ENCODE peak calls at places on chromosomes 3 and 15, in nine cellular contexts. One of them, this sample, is unnamed.

GRCh38 chr3:132726341-132726823 is 4.2 kb upstream of the NPHP3 start:
- DNase-seq in SK-N-SH: peak; percentile 19
- DNase-seq in PC-9: no peak
- DNase-seq in PC-3: peak; percentile 58
- DNase-seq in OCI-LY7: peak; percentile 63
- DNase-seq in GM23248: peak; percentile 34
- DNase-seq in HCT116: no peak
- DNase-seq in MM.1S: peak; percentile 61
- DNase-seq in hepatocyte: peak; percentile 14
- DNase-seq in this sample: peak; percentile 59

GRCh38 chr3:59573911-59574310 is 524.1 kb upstream of the CFAP20DC start:
- DNase-seq in HCT116: no peak
- DNase-seq in PC-3: peak; percentile 96
- DNase-seq in PC-9: no peak
- DNase-seq in OCI-LY7: no peak
- DNase-seq in hepatocyte: no peak
- DNase-seq in SK-N-SH: no peak
- DNase-seq in MM.1S: no peak
- DNase-seq in GM23248: peak; percentile 94
- DNase-seq in this sample: no peak

GRCh38 chr15:90414408-90415028 is 26.5 kb downstream of the IQGAP1 start:
- DNase-seq in HCT116: no peak
- DNase-seq in MM.1S: no peak
- DNase-seq in PC-3: peak; percentile 78
- DNase-seq in OCI-LY7: no peak
- DNase-seq in PC-9: no peak
- DNase-seq in SK-N-SH: no peak
- DNase-seq in hepatocyte: peak; percentile 37
- DNase-seq in GM23248: peak; percentile 86
- DNase-seq in this sample: no peak

GRCh38 chr15:42911058-42911592 is 9.5 kb downstream of the TTBK2 start:
- DNase-seq in HCT116: no peak
- DNase-seq in PC-9: no peak
- DNase-seq in SK-N-SH: no peak
- DNase-seq in hepatocyte: no peak
- DNase-seq in GM23248: peak; percentile 58
- DNase-seq in OCI-LY7: no peak
- DNase-seq in MM.1S: no peak
- DNase-seq in PC-3: no peak
- DNase-seq in this sample: no peak

GRCh38 chr3:174857301-174857700 is 1.8 kb upstream of the NAALADL2 start:
- DNase-seq in PC-3: no peak
- DNase-seq in SK-N-SH: no peak
- DNase-seq in OCI-LY7: no peak
- DNase-seq in HCT116: no peak
- DNase-seq in MM.1S: no peak
- DNase-seq in hepatocyte: no peak
- DNase-seq in GM23248: no peak
- DNase-seq in PC-9: no peak
- DNase-seq in this sample: no peak

GRCh38 chr15:74196175-74196574 is 6.4 kb downstream of the STRA6 start:
- DNase-seq in HCT116: peak; percentile 77
- DNase-seq in OCI-LY7: no peak
- DNase-seq in SK-N-SH: no peak
- DNase-seq in PC-3: peak; percentile 88
- DNase-seq in PC-9: peak; percentile 96
- DNase-seq in hepatocyte: peak; percentile 88
- DNase-seq in GM23248: peak; percentile 98
- DNase-seq in MM.1S: no peak
- DNase-seq in this sample: no peak

GRCh38 chr3:33403756-33404155 is 36.4 kb downstream of the UBP1 start:
- DNase-seq in GM23248: no peak
- DNase-seq in SK-N-SH: no peak
- DNase-seq in HCT116: no peak
- DNase-seq in hepatocyte: no peak
- DNase-seq in PC-3: no peak
- DNase-seq in OCI-LY7: no peak
- DNase-seq in PC-9: no peak
- DNase-seq in MM.1S: no peak
- DNase-seq in this sample: no peak

GRCh38 chr3:21795152-21795837 is 44.3 kb upstream of the ZNF385D start:
- DNase-seq in PC-9: no peak
- DNase-seq in MM.1S: no peak
- DNase-seq in HCT116: no peak
- DNase-seq in OCI-LY7: no peak
- DNase-seq in hepatocyte: no peak
- DNase-seq in SK-N-SH: peak; percentile 59
- DNase-seq in GM23248: peak; percentile 13
- DNase-seq in PC-3: no peak
- DNase-seq in this sample: no peak

GRCh38 chr3:11634081-11634635 is 9.6 kb downstream of the VGLL4 start:
- DNase-seq in PC-9: no peak
- DNase-seq in PC-3: no peak
- DNase-seq in SK-N-SH: no peak
- DNase-seq in GM23248: no peak
- DNase-seq in OCI-LY7: no peak
- DNase-seq in MM.1S: no peak
- DNase-seq in HCT116: no peak
- DNase-seq in hepatocyte: no peak
- DNase-seq in this sample: no peak

GRCh38 chr3:69716119-69716518 is 23.1 kb upstream of the MITF start:
- DNase-seq in SK-N-SH: no peak
- DNase-seq in MM.1S: no peak
- DNase-seq in PC-3: no peak
- DNase-seq in PC-9: no peak
- DNase-seq in GM23248: peak; percentile 7
- DNase-seq in hepatocyte: no peak
- DNase-seq in HCT116: no peak
- DNase-seq in OCI-LY7: no peak
- DNase-seq in this sample: no peak

GRCh38 chr15:51866751-51867150 is 37.3 kb downstream of the TMOD3 start:
- DNase-seq in MM.1S: no peak
- DNase-seq in PC-3: no peak
- DNase-seq in HCT116: no peak
- DNase-seq in SK-N-SH: no peak
- DNase-seq in GM23248: no peak
- DNase-seq in PC-9: no peak
- DNase-seq in hepatocyte: no peak
- DNase-seq in OCI-LY7: no peak
- DNase-seq in this sample: no peak

GRCh38 chr15:62726461-62726860 is 316.1 kb upstream of the TPM1 start:
- DNase-seq in MM.1S: no peak
- DNase-seq in HCT116: no peak
- DNase-seq in PC-3: no peak
- DNase-seq in SK-N-SH: no peak
- DNase-seq in GM23248: no peak
- DNase-seq in OCI-LY7: no peak
- DNase-seq in PC-9: no peak
- DNase-seq in hepatocyte: no peak
- DNase-seq in this sample: no peak

GRCh38 chr3:56761887-56762605 is 39.7 kb downstream of the ARHGEF3 start:
- DNase-seq in SK-N-SH: peak; percentile 49
- DNase-seq in HCT116: no peak
- DNase-seq in PC-9: no peak
- DNase-seq in PC-3: no peak
- DNase-seq in OCI-LY7: no peak
- DNase-seq in MM.1S: no peak
- DNase-seq in GM23248: peak; percentile 66
- DNase-seq in hepatocyte: no peak
- DNase-seq in this sample: no peak

GRCh38 chr3:56762718-56763117 is 39.0 kb downstream of the ARHGEF3 start:
- DNase-seq in MM.1S: no peak
- DNase-seq in SK-N-SH: no peak
- DNase-seq in hepatocyte: no peak
- DNase-seq in HCT116: no peak
- DNase-seq in PC-9: no peak
- DNase-seq in PC-3: no peak
- DNase-seq in OCI-LY7: no peak
- DNase-seq in GM23248: no peak
- DNase-seq in this sample: no peak

GRCh38 chr3:56764184-56764583 is 37.6 kb downstream of the ARHGEF3 start:
- DNase-seq in PC-3: no peak
- DNase-seq in MM.1S: no peak
- DNase-seq in OCI-LY7: no peak
- DNase-seq in GM23248: no peak
- DNase-seq in HCT116: no peak
- DNase-seq in hepatocyte: no peak
- DNase-seq in PC-9: no peak
- DNase-seq in SK-N-SH: no peak
- DNase-seq in this sample: no peak

GRCh38 chr3:56763233-56763632 is 38.5 kb downstream of the ARHGEF3 start:
- DNase-seq in PC-3: no peak
- DNase-seq in OCI-LY7: no peak
- DNase-seq in MM.1S: no peak
- DNase-seq in GM23248: no peak
- DNase-seq in hepatocyte: no peak
- DNase-seq in PC-9: no peak
- DNase-seq in HCT116: no peak
- DNase-seq in SK-N-SH: no peak
- DNase-seq in this sample: no peak

GRCh38 chr3:56764904-56765445 is 36.8 kb downstream of the ARHGEF3 start:
- DNase-seq in PC-9: no peak
- DNase-seq in hepatocyte: no peak
- DNase-seq in OCI-LY7: no peak
- DNase-seq in PC-3: no peak
- DNase-seq in GM23248: no peak
- DNase-seq in HCT116: no peak
- DNase-seq in MM.1S: no peak
- DNase-seq in SK-N-SH: no peak
- DNase-seq in this sample: no peak
- H3K9me2 ChIP-seq in PC-9: no peaks in the 10 kb centered on the region
- H3K9me2 ChIP-seq in hepatocyte: no peaks in the 10 kb centered on the region
- H3K9me2 ChIP-seq in OCI-LY7: no peaks in the 10 kb centered on the region
- H3K9me2 ChIP-seq in PC-3: no peaks in the 10 kb centered on the region
- H3K9me2 ChIP-seq in GM23248: no peaks in the 10 kb centered on the region
- H3K9me2 ChIP-seq in HCT116: no peaks in the 10 kb centered on the region
- H3K9me2 ChIP-seq in MM.1S: no peaks in the 10 kb centered on the region
- H3K9me2 ChIP-seq in SK-N-SH: no peaks in the 10 kb centered on the region
- H3K9me2 ChIP-seq in this sample: no peaks in the 10 kb centered on the region

GRCh38 chr3:48979451-48979850 is 10.6 kb upstream of the P4HTM start:
- DNase-seq in OCI-LY7: no peak
- DNase-seq in MM.1S: no peak
- DNase-seq in GM23248: no peak
- DNase-seq in PC-3: no peak
- DNase-seq in PC-9: no peak
- DNase-seq in HCT116: no peak
- DNase-seq in SK-N-SH: no peak
- DNase-seq in hepatocyte: no peak
- DNase-seq in this sample: no peak

GRCh38 chr3:48982016-48982415 is 8.0 kb upstream of the P4HTM start:
- DNase-seq in PC-9: no peak
- DNase-seq in SK-N-SH: no peak
- DNase-seq in MM.1S: no peak
- DNase-seq in OCI-LY7: no peak
- DNase-seq in HCT116: no peak
- DNase-seq in PC-3: no peak
- DNase-seq in hepatocyte: no peak
- DNase-seq in GM23248: no peak
- DNase-seq in this sample: no peak

GRCh38 chr3:48982686-48983085 is 7.4 kb upstream of the P4HTM start:
- DNase-seq in PC-3: no peak
- DNase-seq in MM.1S: no peak
- DNase-seq in SK-N-SH: no peak
- DNase-seq in PC-9: no peak
- DNase-seq in HCT116: no peak
- DNase-seq in hepatocyte: no peak
- DNase-seq in OCI-LY7: no peak
- DNase-seq in GM23248: no peak
- DNase-seq in this sample: no peak

GRCh38 chr3:48983096-48983495 is 6.9 kb upstream of the P4HTM start:
- DNase-seq in HCT116: no peak
- DNase-seq in hepatocyte: no peak
- DNase-seq in PC-3: no peak
- DNase-seq in PC-9: no peak
- DNase-seq in MM.1S: no peak
- DNase-seq in GM23248: no peak
- DNase-seq in SK-N-SH: no peak
- DNase-seq in OCI-LY7: no peak
- DNase-seq in this sample: no peak

GRCh38 chr3:48980295-48980694 is 9.7 kb upstream of the P4HTM start:
- DNase-seq in GM23248: no peak
- DNase-seq in PC-9: no peak
- DNase-seq in PC-3: no peak
- DNase-seq in hepatocyte: no peak
- DNase-seq in MM.1S: no peak
- DNase-seq in OCI-LY7: no peak
- DNase-seq in HCT116: no peak
- DNase-seq in SK-N-SH: no peak
- DNase-seq in this sample: no peak
- H3K9me2 ChIP-seq in GM23248: no peaks in the 10 kb centered on the region
- H3K9me2 ChIP-seq in PC-9: no peaks in the 10 kb centered on the region
- H3K9me2 ChIP-seq in PC-3: no peaks in the 10 kb centered on the region
- H3K9me2 ChIP-seq in hepatocyte: no peaks in the 10 kb centered on the region
- H3K9me2 ChIP-seq in MM.1S: no peaks in the 10 kb centered on the region
- H3K9me2 ChIP-seq in OCI-LY7: no peaks in the 10 kb centered on the region
- H3K9me2 ChIP-seq in HCT116: no peaks in the 10 kb centered on the region
- H3K9me2 ChIP-seq in SK-N-SH: no peaks in the 10 kb centered on the region
- H3K9me2 ChIP-seq in this sample: no peaks in the 10 kb centered on the region

GRCh38 chr3:41846850-41847249 is 115.1 kb downstream of the ULK4 start:
- DNase-seq in PC-3: no peak
- DNase-seq in GM23248: no peak
- DNase-seq in HCT116: no peak
- DNase-seq in MM.1S: peak; percentile 64
- DNase-seq in PC-9: no peak
- DNase-seq in OCI-LY7: no peak
- DNase-seq in hepatocyte: no peak
- DNase-seq in SK-N-SH: no peak
- DNase-seq in this sample: no peak
- H3K9me2 ChIP-seq in PC-3: no peaks in the 10 kb centered on the region
- H3K9me2 ChIP-seq in GM23248: no peaks in the 10 kb centered on the region
- H3K9me2 ChIP-seq in HCT116: no peaks in the 10 kb centered on the region
- H3K9me2 ChIP-seq in MM.1S: no peaks in the 10 kb centered on the region
- H3K9me2 ChIP-seq in PC-9: no peaks in the 10 kb centered on the region
- H3K9me2 ChIP-seq in OCI-LY7: no peaks in the 10 kb centered on the region
- H3K9me2 ChIP-seq in hepatocyte: no peaks in the 10 kb centered on the region
- H3K9me2 ChIP-seq in SK-N-SH: no peaks in the 10 kb centered on the region
- H3K9me2 ChIP-seq in this sample: no peaks in the 10 kb centered on the region

GRCh38 chr3:88311826-88312225 is 162.1 kb downstream of the C3orf38 start:
- DNase-seq in MM.1S: peak; percentile 38
- DNase-seq in PC-9: no peak
- DNase-seq in GM23248: no peak
- DNase-seq in HCT116: no peak
- DNase-seq in SK-N-SH: no peak
- DNase-seq in OCI-LY7: no peak
- DNase-seq in hepatocyte: no peak
- DNase-seq in PC-3: no peak
- DNase-seq in this sample: no peak
- H3K9me2 ChIP-seq in MM.1S: no peaks in the 10 kb centered on the region
- H3K9me2 ChIP-seq in PC-9: no peaks in the 10 kb centered on the region
- H3K9me2 ChIP-seq in GM23248: no peaks in the 10 kb centered on the region
- H3K9me2 ChIP-seq in HCT116: no peaks in the 10 kb centered on the region
- H3K9me2 ChIP-seq in SK-N-SH: no peaks in the 10 kb centered on the region
- H3K9me2 ChIP-seq in OCI-LY7: no peaks in the 10 kb centered on the region
- H3K9me2 ChIP-seq in hepatocyte: no peaks in the 10 kb centered on the region
- H3K9me2 ChIP-seq in PC-3: no peaks in the 10 kb centered on the region
- H3K9me2 ChIP-seq in this sample: no peaks in the 10 kb centered on the region

This sample was measured in GM23338.